ENCODE peak calls at places on chromosomes 3 and 15, in six cellular contexts. One of them, this sample, is unnamed.

GRCh38 chr15:78212008-78212407 is 22.4 kb downstream of the ACSBG1 start:
- DNase-seq in H1: no peak
- DNase-seq in HepG2: no peak
- DNase-seq in K562: no peak
- DNase-seq in GM12891: no peak
- DNase-seq in GM12878: no peak
- DNase-seq in this sample: no peak

GRCh38 chr15:89299896-89300295 is 34.7 kb downstream of the POLG start:
- DNase-seq in GM12891: no peak
- DNase-seq in K562: no peak
- DNase-seq in HepG2: no peak
- DNase-seq in H1: no peak
- DNase-seq in GM12878: no peak
- DNase-seq in this sample: no peak

GRCh38 chr15:57589276-57590073 is 2.2 kb upstream of the MYZAP start:
- DNase-seq in H1: no peak
- DNase-seq in K562: no peak
- DNase-seq in GM12891: no peak
- DNase-seq in GM12878: no peak
- DNase-seq in HepG2: no peak
- DNase-seq in this sample: no peak

GRCh38 chr3:136802481-136802996 is 16.4 kb upstream of the SLC35G2 start:
- DNase-seq in GM12891: no peak
- DNase-seq in H1: no peak
- DNase-seq in K562: no peak
- DNase-seq in GM12878: no peak
- DNase-seq in HepG2: no peak
- DNase-seq in this sample: no peak

GRCh38 chr3:122758877-122759670 is 34.6 kb downstream of the HSPBAP1 start:
- DNase-seq in K562: no peak
- DNase-seq in GM12878: no peak
- DNase-seq in GM12891: no peak
- DNase-seq in H1: no peak
- DNase-seq in HepG2: no peak
- DNase-seq in this sample: no peak

GRCh38 chr3:60636846-60637245 is 614.4 kb downstream of the FHIT start:
- DNase-seq in GM12878: no peak
- DNase-seq in K562: no peak
- DNase-seq in HepG2: no peak
- DNase-seq in GM12891: no peak
- DNase-seq in H1: no peak
- DNase-seq in this sample: no peak

GRCh38 chr3:20064796-20065564 is 24.7 kb downstream of the KAT2B start:
- DNase-seq in K562: peak
- DNase-seq in HepG2: no peak
- DNase-seq in GM12891: no peak
- DNase-seq in GM12878: no peak
- DNase-seq in H1: no peak
- DNase-seq in this sample: no peak

GRCh38 chr15:48392356-48392755 is 61.1 kb downstream of the DUT start:
- DNase-seq in H1: no peak
- DNase-seq in GM12891: no peak
- DNase-seq in K562: no peak
- DNase-seq in GM12878: no peak
- DNase-seq in HepG2: no peak
- DNase-seq in this sample: no peak

GRCh38 chr15:73959801-73960200 is 32.3 kb downstream of the STOML1 start:
- DNase-seq in H1: no peak
- DNase-seq in GM12878: no peak
- DNase-seq in GM12891: no peak
- DNase-seq in K562: no peak
- DNase-seq in HepG2: no peak
- DNase-seq in this sample: no peak

GRCh38 chr3:131388400-131388799 is 6.8 kb downstream of the NUDT16 start:
- DNase-seq in GM12891: no peak
- DNase-seq in HepG2: no peak
- DNase-seq in K562: no peak
- DNase-seq in H1: no peak
- DNase-seq in GM12878: no peak
- DNase-seq in this sample: no peak

GRCh38 chr15:66703540-66703941 is 1.5 kb downstream of the SMAD6 start:
- DNase-seq in GM12891: peak
- DNase-seq in K562: no peak
- DNase-seq in GM12878: no peak
- DNase-seq in H1: no peak
- DNase-seq in HepG2: no peak
- DNase-seq in this sample: peak

GRCh38 chr3:63807901-63808589 is 11.1 kb upstream of the C3orf49 start:
- DNase-seq in H1: no peak
- DNase-seq in GM12878: no peak
- DNase-seq in K562: no peak
- DNase-seq in GM12891: no peak
- DNase-seq in HepG2: no peak
- DNase-seq in this sample: no peak

GRCh38 chr15:49628379-49628778 is 7.5 kb downstream of the DTWD1 start:
- DNase-seq in GM12891: no peak
- DNase-seq in GM12878: no peak
- DNase-seq in HepG2: no peak
- DNase-seq in K562: no peak
- DNase-seq in H1: no peak
- DNase-seq in this sample: no peak

GRCh38 chr3:185337231-185337816 is 25.6 kb upstream of the MAP3K13 start:
- DNase-seq in GM12891: no peak
- DNase-seq in HepG2: peak
- DNase-seq in GM12878: no peak
- DNase-seq in K562: no peak
- DNase-seq in H1: no peak
- DNase-seq in this sample: no peak

GRCh38 chr3:113211370-113212154 is at the start of gene BOC:
- DNase-seq in H1: no peak
- DNase-seq in GM12891: peak
- DNase-seq in K562: no peak
- DNase-seq in HepG2: no peak
- DNase-seq in GM12878: no peak
- DNase-seq in this sample: peak

DNA sequence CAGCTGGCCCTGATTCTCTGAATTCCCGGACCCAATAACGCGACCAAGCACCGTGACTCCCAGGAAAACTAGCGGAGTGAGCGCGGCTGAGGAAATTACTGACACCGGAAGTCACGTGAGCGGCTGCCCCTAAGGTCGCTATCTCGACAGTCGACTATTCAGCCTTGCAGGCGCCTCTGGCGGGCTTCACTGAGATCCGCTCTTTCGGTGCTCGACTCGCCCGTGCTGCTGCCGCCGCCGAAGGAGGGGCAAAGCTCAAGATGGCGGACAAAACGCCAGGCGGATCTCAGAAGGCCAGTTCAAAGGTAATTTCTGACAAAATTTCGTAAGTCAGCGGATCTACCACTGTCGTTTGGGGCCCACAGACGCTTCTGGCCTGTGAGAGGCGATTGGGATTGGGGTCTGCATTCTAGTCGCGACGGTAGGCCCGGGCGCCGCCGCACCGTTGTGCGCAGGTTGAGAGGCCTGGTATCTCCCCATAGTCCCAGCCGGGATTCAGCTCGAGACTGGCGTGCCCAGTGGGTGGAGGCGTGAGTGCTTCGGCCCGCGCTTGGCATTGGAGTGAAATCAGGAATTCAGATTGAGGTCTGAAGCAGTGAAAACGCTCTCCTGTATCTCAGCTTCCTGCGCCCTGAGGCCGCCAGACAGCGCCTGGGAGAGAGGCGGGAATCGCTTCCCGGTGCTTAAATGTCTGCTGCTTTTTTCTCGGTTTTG is at the start of gene U2SURP:
- DNase-seq in K562: peak
- DNase-seq in GM12878: peak
- DNase-seq in H1: peak
- DNase-seq in HepG2: peak
- DNase-seq in GM12891: peak
- DNase-seq in this sample: peak
- TF ChIP-seq POLR2A in K562: peak
- TF ChIP-seq POLR2A in GM12878: peak
- TF ChIP-seq POLR2A in H1: peak
- TF ChIP-seq POLR2A in HepG2: peak
- TF ChIP-seq POLR2A in GM12891: peak
- TF ChIP-seq POLR2A in this sample: peak

GRCh38 chr3:29601861-29602585 is 321.2 kb downstream of the RBMS3 start:
- DNase-seq in K562: no peak
- DNase-seq in GM12891: no peak
- DNase-seq in GM12878: no peak
- DNase-seq in H1: no peak
- DNase-seq in HepG2: no peak
- DNase-seq in this sample: no peak

GRCh38 chr3:29606416-29606815 is 325.5 kb downstream of the RBMS3 start:
- DNase-seq in GM12878: no peak
- DNase-seq in GM12891: no peak
- DNase-seq in H1: no peak
- DNase-seq in HepG2: no peak
- DNase-seq in K562: no peak
- DNase-seq in this sample: no peak

GRCh38 chr3:29609007-29609805 is 328.3 kb downstream of the RBMS3 start:
- DNase-seq in H1: no peak
- DNase-seq in K562: no peak
- DNase-seq in GM12891: no peak
- DNase-seq in GM12878: no peak
- DNase-seq in HepG2: peak
- DNase-seq in this sample: no peak

GRCh38 chr3:29610781-29611180 is 329.9 kb downstream of the RBMS3 start:
- DNase-seq in HepG2: no peak
- DNase-seq in K562: no peak
- DNase-seq in GM12891: no peak
- DNase-seq in GM12878: no peak
- DNase-seq in H1: no peak
- DNase-seq in this sample: no peak

GRCh38 chr3:29605845-29606244 is 325.0 kb downstream of the RBMS3 start:
- DNase-seq in GM12891: no peak
- DNase-seq in GM12878: no peak
- DNase-seq in H1: no peak
- DNase-seq in K562: no peak
- DNase-seq in HepG2: no peak
- DNase-seq in this sample: no peak
- TF ChIP-seq TAF1 in GM12891: no peak
- TF ChIP-seq TAF1 in GM12878: no peak
- TF ChIP-seq TAF1 in H1: no peak
- TF ChIP-seq TAF1 in K562: no peak
- TF ChIP-seq TAF1 in HepG2: no peak
- TF ChIP-seq TAF1 in this sample: no peak

GRCh38 chr15:31039961-31040360 is 48.5 kb upstream of the MTMR10 start:
- DNase-seq in H1: no peak
- DNase-seq in K562: no peak
- DNase-seq in GM12878: no peak
- DNase-seq in HepG2: no peak
- DNase-seq in GM12891: no peak
- DNase-seq in this sample: no peak
- TF ChIP-seq POLR2A in H1: no peak
- TF ChIP-seq POLR2A in K562: no peak
- TF ChIP-seq POLR2A in GM12878: no peak
- TF ChIP-seq POLR2A in HepG2: no peak
- TF ChIP-seq POLR2A in GM12891: no peak
- TF ChIP-seq POLR2A in this sample: no peak

GRCh38 chr15:98668566-98669308 is 20.4 kb downstream of the IGF1R start:
- DNase-seq in HepG2: no peak
- DNase-seq in GM12891: no peak
- DNase-seq in K562: no peak
- DNase-seq in GM12878: peak
- DNase-seq in H1: no peak
- DNase-seq in this sample: no peak
- TF ChIP-seq TAF1 in HepG2: no peak
- TF ChIP-seq TAF1 in GM12891: no peak
- TF ChIP-seq TAF1 in K562: no peak
- TF ChIP-seq TAF1 in GM12878: no peak
- TF ChIP-seq TAF1 in H1: no peak
- TF ChIP-seq TAF1 in this sample: no peak

GRCh38 chr3:149486726-149487125 is 12.2 kb downstream of the TM4SF4 start:
- DNase-seq in K562: no peak
- DNase-seq in HepG2: no peak
- DNase-seq in H1: no peak
- DNase-seq in GM12891: no peak
- DNase-seq in GM12878: no peak
- DNase-seq in this sample: no peak

GRCh38 chr3:149480326-149481017 is 6.0 kb downstream of the TM4SF4 start:
- DNase-seq in H1: peak
- DNase-seq in GM12878: peak
- DNase-seq in GM12891: peak
- DNase-seq in HepG2: peak
- DNase-seq in K562: peak
- DNase-seq in this sample: peak

GRCh38 chr3:149476135-149476684 is 1.7 kb downstream of the TM4SF4 start:
- DNase-seq in GM12891: no peak
- DNase-seq in K562: no peak
- DNase-seq in HepG2: no peak
- DNase-seq in H1: no peak
- DNase-seq in GM12878: no peak
- DNase-seq in this sample: no peak

GRCh38 chr3:149479621-149480325 is 5.3 kb downstream of the TM4SF4 start:
- DNase-seq in HepG2: no peak
- DNase-seq in GM12891: no peak
- DNase-seq in GM12878: no peak
- DNase-seq in K562: no peak
- DNase-seq in H1: no peak
- DNase-seq in this sample: no peak

DNA sequence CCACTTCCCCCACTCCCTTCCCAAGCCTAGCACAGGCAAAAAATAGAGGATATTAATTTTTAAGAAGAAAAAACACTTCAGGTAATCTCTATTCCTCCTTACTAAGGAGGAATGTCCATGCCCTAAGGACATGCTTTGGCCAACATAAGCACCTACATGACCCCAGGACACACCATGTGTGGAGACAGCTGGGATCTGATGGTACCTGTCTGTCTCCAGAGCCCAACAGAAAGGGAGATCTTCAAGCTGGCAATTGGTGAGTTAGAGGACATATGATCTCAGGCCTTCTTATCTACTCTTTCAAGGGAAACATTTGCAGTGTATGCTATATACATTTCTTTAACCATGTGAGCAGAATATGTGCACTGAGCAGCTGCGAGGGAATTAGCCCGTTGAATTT is 7.0 kb downstream of the TM4SF4 start:
- DNase-seq in GM12891: no peak
- DNase-seq in GM12878: no peak
- DNase-seq in HepG2: no peak
- DNase-seq in K562: no peak
- DNase-seq in H1: no peak
- DNase-seq in this sample: no peak
- TF ChIP-seq POLR2A in GM12891: no peak
- TF ChIP-seq POLR2A in GM12878: no peak
- TF ChIP-seq POLR2A in HepG2: no peak
- TF ChIP-seq POLR2A in K562: no peak
- TF ChIP-seq POLR2A in H1: no peak
- TF ChIP-seq POLR2A in this sample: no peak

DNA sequence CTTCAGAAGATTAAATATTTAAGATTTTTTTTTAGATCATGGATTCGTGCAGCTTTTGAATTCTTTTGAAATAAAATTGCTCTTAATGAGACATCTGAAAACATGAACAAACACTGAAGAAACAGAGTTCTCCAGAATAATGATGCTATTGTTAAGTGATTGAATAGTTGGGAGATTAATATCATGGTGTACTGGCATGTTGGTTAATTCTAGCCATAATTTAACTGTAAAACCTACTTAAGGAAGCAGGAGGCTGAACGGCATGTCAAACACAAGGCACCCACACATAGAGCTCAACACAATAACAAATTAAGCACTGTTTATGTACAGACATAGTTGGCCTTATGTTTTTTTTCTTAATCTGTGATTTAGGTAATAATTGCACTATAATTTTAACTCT is 185.6 kb downstream of the RBMS3 start:
- DNase-seq in H1: no peak
- DNase-seq in K562: no peak
- DNase-seq in HepG2: no peak
- DNase-seq in GM12878: no peak
- DNase-seq in GM12891: no peak
- DNase-seq in this sample: no peak
- TF ChIP-seq TAF1 in H1: no peak
- TF ChIP-seq TAF1 in K562: no peak
- TF ChIP-seq TAF1 in HepG2: no peak
- TF ChIP-seq TAF1 in GM12878: no peak
- TF ChIP-seq TAF1 in GM12891: no peak
- TF ChIP-seq TAF1 in this sample: no peak